ENCODE peak calls at places on chromosomes 5 and 9, in four cellular contexts. K, W, R and F are unnamed samples.

GRCh38 chr9:131677445-131678180 is 62.3 kb downstream of the RAPGEF1 start:
- DNase-seq in K (no peak), W (peak), R (peak), F (no peak)

GRCh38 chr9:69667306-69667705 is 4.9 kb downstream of the APBA1 start:
- DNase-seq in K (no peak), W (no peak), R (no peak), F (no peak)

GRCh38 chr5:86679529-86679928 is 61.8 kb downstream of the COX7C start:
- DNase-seq in K (peak), W (peak), R (peak), F (peak)

GRCh38 chr5:127941646-127942045 is 141.9 kb upstream of the SLC12A2 start:
- DNase-seq in K (no peak), W (no peak), R (no peak), F (no peak)

GRCh38 chr5:126736141-126736540 is 40.8 kb upstream of the LMNB1 start:
- DNase-seq in K (no peak), W (no peak), R (no peak), F (peak)

GRCh38 chr9:137126786-137127185 is 12.2 kb upstream of the GRIN1 start:
- DNase-seq in K (no peak), W (no peak), R (no peak), F (no peak)

GRCh38 chr9:124812401-124813016 is 35.6 kb downstream of the OLFML2A start:
- DNase-seq in K (peak), W (no peak), R (no peak), F (peak)

GRCh38 chr5:129973716-129974426 is 69.6 kb downstream of the CHSY3 start:
- DNase-seq in K (no peak), W (no peak), R (no peak), F (no peak)

GRCh38 chr9:4862506-4863250 is 69.9 kb downstream of the RCL1 start:
- DNase-seq in K (no peak), W (no peak), R (no peak), F (no peak)

GRCh38 chr5:137954131-137954879 is 65.0 kb downstream of the PKD2L2 start:
- DNase-seq in K (peak), W (no peak), R (no peak), F (no peak)

GRCh38 chr9:118891213-118891612 is 478.0 kb downstream of the BRINP1 start:
- DNase-seq in K (no peak), W (no peak), R (no peak), F (no peak)

GRCh38 chr5:179158556-179158955 is 98.4 kb downstream of the ZNF354C start:
- DNase-seq in K (no peak), W (no peak), R (no peak), F (no peak)